ENCODE peak calls at places on chromosomes 2 and 18, in four cellular contexts. B is HCT116, V is esophagus squamous epithelium, J is neural progenitor cell. M is an unnamed sample. For H3K27me3 and H3K4me1, the result is how much of the 10 kb centered on the place peaks cover.

GRCh38 chr2:108417254-108417653 is 31.8 kb upstream of the GCC2 start:
- DNase-seq in B (peak), V (no peak), J (no peak), M (no peak)

GRCh38 chr2:27715318-27716165 is 51.9 kb downstream of the SLC4A1AP start:
- DNase-seq in B (no peak), V (no peak), J (peak), M (no peak)

GRCh38 chr18:69874058-69874457 is 73.6 kb downstream of the CD226 start:
- DNase-seq in B (no peak), V (no peak), J (no peak), M (no peak)

GRCh38 chr2:101190753-101191516 is 39.8 kb upstream of the TBC1D8 start:
- DNase-seq in B (no peak), V (no peak), J (no peak), M (no peak)

GRCh38 chr2:179546656-179547055 is 282.0 kb upstream of the SESTD1 start:
- DNase-seq in B (no peak), V (no peak), J (no peak), M (no peak)

GRCh38 chr18:8721094-8721669 is 15.8 kb downstream of the MTCL1 start:
- DNase-seq in B (no peak), V (no peak), J (no peak), M (no peak)

GRCh38 chr2:195656131-195656858 is 731 bp upstream of the SLC39A10 start:
- DNase-seq in B (no peak), V (no peak), J (no peak), M (no peak)

GRCh38 chr2:39118786-39119499 is 1.9 kb downstream of the SOS1 start:
- DNase-seq in B (no peak), V (no peak), J (no peak), M (no peak)

GRCh38 chr2:112791019-112791418 is 6.7 kb upstream of the IL1A start:
- DNase-seq in B (no peak), V (no peak), J (no peak), M (no peak)

GRCh38 chr2:150234787-150235512 is 252.5 kb downstream of the RND3 start:
- DNase-seq in B (no peak), V (no peak), J (no peak), M (no peak)

GRCh38 chr18:3538954-3539617 is 89.1 kb downstream of the TGIF1 start:
- DNase-seq in B (no peak), V (no peak), J (no peak), M (no peak)

DNA sequence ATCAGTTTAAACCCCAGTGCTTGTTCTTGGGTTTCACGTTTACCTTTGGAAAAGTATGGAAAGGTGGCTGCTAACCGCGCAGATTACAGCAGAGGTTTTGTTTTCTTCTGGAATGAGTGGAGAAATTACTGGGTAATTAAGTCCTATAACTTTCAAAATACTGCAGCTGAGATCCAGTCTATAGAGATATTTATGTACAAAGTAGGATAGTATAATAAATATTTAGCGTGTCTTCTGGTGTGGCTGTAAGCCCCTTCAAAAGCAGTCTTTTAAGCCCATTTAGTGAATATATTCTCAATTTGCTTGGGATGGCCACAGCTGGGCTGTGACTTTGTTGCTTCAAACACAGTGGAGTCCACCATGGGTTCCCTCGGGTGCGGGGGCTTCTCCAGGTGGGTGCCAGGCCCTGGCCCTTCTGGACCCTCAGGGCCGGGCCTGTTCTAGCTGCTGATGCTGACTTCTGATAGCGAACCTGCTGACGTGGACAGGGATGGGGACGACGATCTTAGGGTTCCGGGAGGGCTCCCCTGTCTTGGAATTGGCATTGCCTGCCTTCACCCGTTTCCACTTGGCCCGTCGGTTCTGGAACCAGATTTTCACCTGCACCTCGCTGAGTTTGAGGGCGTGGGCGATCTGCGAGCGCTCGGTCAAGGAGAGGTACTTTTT is 2.6 kb downstream of the GBX2 start:
- DNase-seq in B (no peak), V (no peak), J (no peak), M (no peak)
- H3K27me3 ChIP-seq in B (under half), V (half or more), J (half or more), M (under half)

DNA sequence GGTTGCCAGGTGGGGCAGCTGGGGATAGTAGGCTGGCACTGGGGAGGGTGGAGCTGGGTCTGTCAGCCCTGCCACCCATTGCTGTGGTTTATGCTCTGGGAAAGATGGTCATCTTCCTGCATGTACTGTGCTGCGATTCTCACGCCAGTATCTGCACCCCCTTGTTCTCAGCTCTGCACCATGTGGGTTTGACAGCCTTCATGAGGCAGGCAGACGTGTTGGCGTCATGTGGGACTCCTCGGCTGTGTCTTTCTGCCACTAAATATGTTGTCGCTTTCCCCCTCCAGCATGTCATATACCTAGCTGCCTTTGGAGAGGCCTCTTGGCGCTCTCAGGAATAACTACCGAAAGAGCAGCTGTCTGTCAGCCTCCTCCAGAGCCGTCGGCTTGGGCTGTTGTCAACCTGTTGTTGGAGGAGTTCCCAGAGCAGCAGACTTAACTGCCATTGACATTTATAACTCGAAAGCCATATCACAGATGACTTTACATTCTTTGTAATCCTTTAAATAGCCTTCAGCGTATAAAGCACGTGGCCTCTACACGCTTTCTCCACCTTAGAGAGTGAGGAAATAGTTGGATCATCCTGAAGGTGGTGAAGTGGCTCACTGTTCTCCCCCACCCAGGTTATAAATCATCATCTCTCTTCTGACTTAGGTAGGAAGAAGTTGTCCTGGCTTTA is 80.4 kb upstream of the MGAT5 start:
- DNase-seq in B (no peak), V (no peak), J (no peak), M (no peak)
- H3K4me1 ChIP-seq in B (under half), V (under half), J (under half), M (under half)

GRCh38 chr18:12246849-12247808 is 7.0 kb upstream of the CIDEA start:
- DNase-seq in B (no peak), V (no peak), J (peak), M (no peak)
- H3K27me3 ChIP-seq in B (under half), V (under half), J (half or more), M (under half)

GRCh38 chr2:40244251-40245010 is 207.5 kb downstream of the SLC8A1 start:
- DNase-seq in B (peak), V (no peak), J (peak), M (no peak)
- H3K4me1 ChIP-seq in B (under half), V (under half), J (under half), M (under half)

DNA sequence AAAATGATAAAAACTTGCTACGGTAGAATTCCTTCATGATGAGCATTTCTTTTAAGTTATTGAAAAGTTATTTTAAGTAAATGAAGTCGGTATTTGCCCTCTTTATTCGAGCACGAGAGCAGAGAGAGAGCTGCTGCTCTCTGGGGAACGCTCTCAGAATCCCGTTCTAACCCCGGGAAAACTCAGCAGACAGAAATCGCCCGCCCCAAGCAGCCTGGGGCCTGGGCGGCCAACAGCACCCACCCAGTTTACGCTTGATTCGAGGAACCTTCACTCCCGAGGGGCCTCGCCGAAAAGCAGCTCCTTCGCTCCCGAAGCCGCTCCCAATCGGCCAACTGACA is 3.5 kb upstream of the OTX1 start:
- DNase-seq in B (no peak), V (no peak), J (no peak), M (no peak)
- H3K27me3 ChIP-seq in B (under half), V (under half), J (under half), M (half or more)

DNA sequence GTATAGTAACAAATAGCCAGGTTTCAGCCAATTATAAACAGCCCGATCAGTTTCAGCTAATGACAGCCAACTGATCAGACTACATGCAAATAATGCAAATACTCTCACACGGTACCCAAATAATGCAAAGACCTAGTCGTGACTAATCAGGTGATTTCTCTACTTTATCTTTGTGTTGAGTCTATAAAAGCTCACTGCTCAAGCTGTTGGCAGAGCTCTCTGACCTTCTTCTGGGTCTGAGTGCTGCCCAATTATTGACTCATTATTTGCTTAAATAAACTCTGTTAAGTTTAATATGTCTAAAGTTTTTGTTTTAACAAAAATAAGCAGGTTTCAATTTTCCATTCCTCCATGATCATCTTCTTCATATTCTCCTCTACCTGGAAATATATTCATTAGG is 1971.7 kb downstream of the SUCLG1 start:
- DNase-seq in B (no peak), V (no peak), J (no peak), M (no peak)
- H3K4me1 ChIP-seq in B (under half), V (under half), J (under half), M (under half)

GRCh38 chr2:237507478-237507877 is 20.4 kb downstream of the MLPH start:
- DNase-seq in B (no peak), V (no peak), J (no peak), M (no peak)
- H3K27me3 ChIP-seq in B (under half), V (under half), J (under half), M (under half)

GRCh38 chr2:159712194-159712928 is at the start of gene MARCHF7:
- DNase-seq in B (peak), V (peak), J (peak), M (peak)

GRCh38 chr2:159712929-159713575 is 746 bp downstream of the MARCHF7 start:
- DNase-seq in B (no peak), V (no peak), J (no peak), M (peak)

GRCh38 chr2:159715451-159715850 is 3.1 kb downstream of the MARCHF7 start:
- DNase-seq in B (no peak), V (no peak), J (no peak), M (no peak)

GRCh38 chr2:159713691-159714585 is 1.6 kb downstream of the MARCHF7 start:
- DNase-seq in B (no peak), V (no peak), J (no peak), M (no peak)

GRCh38 chr2:159714586-159714930 is 2.3 kb downstream of the MARCHF7 start:
- DNase-seq in B (no peak), V (no peak), J (peak), M (no peak)
- H3K4me1 ChIP-seq in B (under half), V (half or more), J (under half), M (under half)

M was measured in effector memory CD4-positive, alpha-beta T cell.